ENCODE peak calls at places on chromosomes 2 and 18, in eight cellular contexts. Y is AG04450, E is HCT116, J is K562, B is kidney epithelial cell, S is OCI-LY7, P is lung, H is keratinocyte. G is an unnamed sample.

GRCh38 chr2:16218651-16219050 is 278.3 kb downstream of the MYCN start:
- DNase-seq in Y (no peak), E (peak; percentile 3), J (peak; percentile 17), B (no peak), S (peak; percentile 4), P (no peak), H (no peak), G (no peak)

GRCh38 chr2:226649871-226650660 is 149.6 kb downstream of the IRS1 start:
- DNase-seq in Y (peak; percentile 94), E (peak; percentile 97), J (no peak), B (peak; percentile 97), S (no peak), P (peak; percentile 85), H (peak; percentile 94), G (peak; percentile 100)

GRCh38 chr2:176134045-176134444 is 4.5 kb downstream of the HOXD8 start:
- DNase-seq in Y (no peak), E (no peak), J (no peak), B (no peak), S (no peak), P (no peak), H (no peak), G (no peak)

GRCh38 chr2:216044883-216045499 is 31.6 kb upstream of the MREG start:
- DNase-seq in Y (no peak), E (no peak), J (no peak), B (no peak), S (no peak), P (no peak), H (no peak), G (no peak)

GRCh38 chr2:36707050-36707449 is 10.5 kb downstream of the VIT start:
- DNase-seq in Y (no peak), E (no peak), J (no peak), B (no peak), S (no peak), P (no peak), H (no peak), G (peak; percentile 17)

GRCh38 chr18:13364721-13365205 is 146.2 kb downstream of the LDLRAD4 start:
- DNase-seq in Y (no peak), E (no peak), J (no peak), B (no peak), S (no peak), P (no peak), H (no peak), G (no peak)

GRCh38 chr18:45255142-45255890 is 360.0 kb upstream of the SLC14A2 start:
- DNase-seq in Y (peak; percentile 88), E (no peak), J (no peak), B (peak; percentile 42), S (no peak), P (no peak), H (no peak), G (peak; percentile 93)

GRCh38 chr2:25041307-25041927 is 459 bp upstream of the EFR3B start:
- DNase-seq in Y (no peak), E (peak; percentile 50), J (no peak), B (peak; percentile 21), S (peak; percentile 12), P (peak; percentile 75), H (no peak), G (peak; percentile 50)

GRCh38 chr2:118223487-118224136 is 135.3 kb downstream of the INSIG2 start:
- DNase-seq in Y (no peak), E (no peak), J (no peak), B (no peak), S (peak; percentile 10), P (no peak), H (no peak), G (no peak)

GRCh38 chr2:191412353-191412752 is 167.1 kb downstream of the MYO1B start:
- DNase-seq in Y (no peak), E (no peak), J (no peak), B (no peak), S (no peak), P (no peak), H (no peak), G (no peak)

GRCh38 chr2:85675866-85676548 is 8.0 kb upstream of the SFTPB start:
- DNase-seq in Y (no peak), E (no peak), J (no peak), B (no peak), S (no peak), P (no peak), H (no peak), G (no peak)

GRCh38 chr2:175539122-175539521 is 357.6 kb upstream of the ATP5MC3 start:
- DNase-seq in Y (no peak), E (no peak), J (no peak), B (no peak), S (no peak), P (no peak), H (no peak), G (no peak)

GRCh38 chr2:68832161-68832869 is 38.9 kb downstream of the BMP10 start:
- DNase-seq in Y (no peak), E (no peak), J (peak; percentile 29), B (peak; percentile 82), S (peak; percentile 46), P (peak; percentile 49), H (no peak), G (peak; percentile 69)

GRCh38 chr2:241237047-241237446 is 48.6 kb downstream of the ANO7 start:
- DNase-seq in Y (no peak), E (no peak), J (no peak), B (no peak), S (no peak), P (no peak), H (no peak), G (no peak)

GRCh38 chr18:61876899-61877298 is 15.9 kb downstream of the RNF152 start:
- DNase-seq in Y (no peak), E (no peak), J (no peak), B (no peak), S (no peak), P (no peak), H (no peak), G (no peak)

GRCh38 chr2:140893685-140894084 is 1237.1 kb downstream of the LRP1B start:
- DNase-seq in Y (peak; percentile 53), E (no peak), J (no peak), B (no peak), S (no peak), P (no peak), H (no peak), G (no peak)

GRCh38 chr2:126663184-126663963 is 7.4 kb downstream of the GYPC start:
- DNase-seq in Y (no peak), E (no peak), J (no peak), B (no peak), S (no peak), P (no peak), H (no peak), G (no peak)

GRCh38 chr2:224909885-224910517 is 132.3 kb downstream of the DOCK10 start:
- DNase-seq in Y (no peak), E (no peak), J (no peak), B (peak; percentile 87), S (no peak), P (peak; percentile 62), H (no peak), G (peak; percentile 98)

GRCh38 chr2:121611730-121612705 is 37.2 kb downstream of the CLASP1 start:
- DNase-seq in Y (no peak), E (no peak), J (no peak), B (no peak), S (no peak), P (no peak), H (no peak), G (no peak)

GRCh38 chr2:76391663-76392062 is 680.9 kb upstream of the GCFC2 start:
- DNase-seq in Y (no peak), E (no peak), J (no peak), B (no peak), S (no peak), P (no peak), H (no peak), G (no peak)

GRCh38 chr2:162840598-162841246 is 2.2 kb upstream of the KCNH7 start:
- DNase-seq in Y (no peak), E (peak; percentile 18), J (peak; percentile 28), B (peak; percentile 48), S (peak; percentile 16), P (peak; percentile 45), H (peak; percentile 35), G (peak; percentile 67)

GRCh38 chr2:162838141-162838500 is 446 bp downstream of the KCNH7 start:
- DNase-seq in Y (no peak), E (no peak), J (no peak), B (no peak), S (no peak), P (no peak), H (no peak), G (no peak)

DNA sequence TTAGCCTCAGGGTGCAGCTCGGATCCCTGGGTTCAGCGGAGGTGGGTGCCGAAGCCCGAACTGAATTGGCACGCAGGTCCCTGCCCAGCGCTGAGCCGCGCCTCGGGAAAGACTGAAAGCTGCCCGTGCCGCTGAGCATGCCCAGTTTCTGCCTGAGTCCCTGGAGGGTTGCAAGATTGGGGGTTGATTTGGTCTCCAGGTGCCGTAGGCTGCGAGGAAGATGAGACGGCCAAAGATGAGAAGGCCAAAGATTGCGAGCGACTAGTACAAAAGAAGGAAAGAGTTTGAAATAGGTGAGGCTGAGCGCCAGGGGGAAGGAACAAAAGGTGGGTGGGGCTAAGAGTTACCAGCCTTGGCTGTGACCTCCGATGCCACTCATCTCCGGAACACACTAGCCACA is 852 bp upstream of the KCNH7 start:
- DNase-seq in Y (no peak), E (no peak), J (no peak), B (no peak), S (no peak), P (no peak), H (no peak), G (no peak)
- H3K4me3 ChIP-seq in Y (no peak overlapping the region), E (no peak overlapping the region), J (no peak overlapping the region), B (peak overlapping the region; percentile 1), S (no peak overlapping the region), P (no peak overlapping the region), H (no peak overlapping the region), G (peak overlapping the region; percentile 56)

DNA sequence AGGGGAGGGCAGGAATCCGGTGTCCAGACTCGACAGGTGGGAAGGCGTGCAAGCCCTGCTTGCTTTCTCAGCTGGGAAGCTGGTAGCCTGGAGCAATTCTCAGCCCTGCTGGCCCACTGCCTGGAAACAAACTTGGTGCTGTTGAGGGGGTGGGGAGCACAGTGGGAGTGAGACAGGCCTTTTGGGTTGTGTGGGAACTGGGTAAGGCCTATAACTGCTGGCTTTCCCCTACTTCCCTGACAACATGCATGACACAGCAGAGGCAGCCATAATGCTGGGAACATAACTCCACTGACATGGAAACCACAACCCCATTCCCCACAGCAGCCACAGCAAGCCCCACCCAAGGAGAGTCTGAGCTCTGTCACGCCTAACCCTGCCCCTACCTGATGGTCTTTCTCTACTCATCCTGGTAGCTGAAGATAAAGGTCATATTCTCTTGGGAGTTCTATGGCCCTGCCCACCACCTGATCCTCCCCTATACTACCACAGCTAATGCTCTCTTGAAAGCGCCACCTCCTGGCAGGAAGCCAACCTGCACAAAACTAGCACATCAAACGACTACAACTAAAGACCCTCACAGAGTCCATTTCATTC is 122.9 kb upstream of the ACVR1C start:
- DNase-seq in Y (no peak), E (no peak), J (peak; percentile 38), B (peak; percentile 31), S (peak; percentile 45), P (no peak), H (peak; percentile 73), G (no peak)
- TF ChIP-seq CTCF in Y (no peak), E (peak; percentile 32), J (peak; percentile 73), B (peak; percentile 19), S (peak; percentile 80), P (no peak), H (no peak), G (peak; percentile 8)

GRCh38 chr2:119680457-119681195 is 1.6 kb downstream of the TMEM177 start:
- DNase-seq in Y (no peak), E (no peak), J (no peak), B (no peak), S (no peak), P (no peak), H (no peak), G (no peak)
- H3K4me3 ChIP-seq in Y (no peak overlapping the region), E (peak overlapping the region; percentile 63), J (no peak overlapping the region), B (no peak overlapping the region), S (peak overlapping the region; percentile 99), P (no peak overlapping the region), H (no peak overlapping the region), G (no peak overlapping the region)

GRCh38 chr2:30979822-30980245 is 158.4 kb downstream of the GALNT14 start:
- DNase-seq in Y (no peak), E (peak; percentile 0), J (no peak), B (peak; percentile 90), S (no peak), P (no peak), H (peak; percentile 77), G (peak; percentile 76)
- TF ChIP-seq CTCF in Y (no peak), E (peak; percentile 9), J (peak; percentile 28), B (peak; percentile 63), S (no peak), P (no peak), H (peak; percentile 58), G (peak; percentile 51)

G was measured in retinal pigment epithelial cell.